ENCODE peak calls at places on chromosomes 7 and 10, in seven cellular contexts. C is NT2/D1; L is ovary; H is BE2C; P is CD4-positive, CD25-positive, alpha-beta regulatory T cell; G is A549; J is OCI-LY7. D is an unnamed sample.

GRCh38 chr10:50929670-50930069 is 44.2 kb upstream of the A1CF start:
- DNase-seq in C (peak; percentile 0), L (no peak), H (no peak), P (no peak), G (no peak), J (no peak), D (peak; percentile 24)

GRCh38 chr7:155244675-155245074 is 53.0 kb upstream of the INSIG1 start:
- DNase-seq in C (no peak), L (no peak), H (no peak), P (no peak), G (no peak), J (no peak), D (no peak)

GRCh38 chr7:46191776-46192175 is 270.7 kb upstream of the IGFBP3 start:
- DNase-seq in C (no peak), L (no peak), H (no peak), P (no peak), G (no peak), J (no peak), D (peak; percentile 78)

GRCh38 chr7:97317575-97317974 is 200.1 kb downstream of the SDHAF3 start:
- DNase-seq in C (no peak), L (no peak), H (no peak), P (no peak), G (peak; percentile 9), J (no peak), D (no peak)

GRCh38 chr7:103532955-103533354 is 86.9 kb upstream of the SLC26A5 start:
- DNase-seq in C (no peak), L (no peak), H (no peak), P (no peak), G (no peak), J (no peak), D (no peak)

GRCh38 chr10:88913803-88914202 is 33.8 kb downstream of the STAMBPL1 start:
- DNase-seq in C (no peak), L (no peak), H (peak; percentile 63), P (no peak), G (no peak), J (no peak), D (no peak)

GRCh38 chr10:4234661-4235060 is 449.7 kb upstream of the KLF6 start:
- DNase-seq in C (no peak), L (no peak), H (no peak), P (no peak), G (peak; percentile 23), J (peak; percentile 1), D (no peak)

GRCh38 chr7:116393654-116394053 is 105.9 kb upstream of the CAV2 start:
- DNase-seq in C (no peak), L (peak; percentile 30), H (no peak), P (no peak), G (no peak), J (no peak), D (peak; percentile 71)

GRCh38 chr7:130641497-130641896 is 27.1 kb downstream of the COPG2 start:
- DNase-seq in C (no peak), L (no peak), H (no peak), P (no peak), G (no peak), J (no peak), D (no peak)

GRCh38 chr10:110527731-110528171 is 30.0 kb downstream of the DUSP5 start:
- DNase-seq in C (no peak), L (no peak), H (no peak), P (no peak), G (no peak), J (no peak), D (no peak)

GRCh38 chr7:101590663-101591435 is 38.2 kb downstream of the MYL10 start:
- DNase-seq in C (no peak), L (no peak), H (no peak), P (no peak), G (no peak), J (no peak), D (no peak)

GRCh38 chr7:83957333-83957732 is 237.3 kb downstream of the SEMA3A start:
- DNase-seq in C (no peak), L (no peak), H (no peak), P (no peak), G (peak; percentile 9), J (no peak), D (no peak)

GRCh38 chr7:128903621-128904361 is 6.7 kb downstream of the KCP start:
- DNase-seq in C (no peak), L (no peak), H (no peak), P (no peak), G (no peak), J (no peak), D (no peak)

GRCh38 chr10:130341325-130341724 is 205.1 kb downstream of the GLRX3 start:
- DNase-seq in C (no peak), L (no peak), H (no peak), P (no peak), G (no peak), J (peak; percentile 18), D (no peak)

GRCh38 chr7:157599491-157599890 is 262.7 kb downstream of the DNAJB6 start:
- DNase-seq in C (no peak), L (no peak), H (no peak), P (no peak), G (no peak), J (no peak), D (no peak)

GRCh38 chr7:103685646-103686418 is 239.8 kb upstream of the SLC26A5 start:
- DNase-seq in C (no peak), L (no peak), H (no peak), P (no peak), G (no peak), J (no peak), D (no peak)

GRCh38 chr10:97913554-97913953 is 63.9 kb downstream of the GOLGA7B start:
- DNase-seq in C (no peak), L (no peak), H (no peak), P (no peak), G (no peak), J (no peak), D (no peak)

GRCh38 chr10:97915346-97915745 is 65.7 kb downstream of the GOLGA7B start:
- DNase-seq in C (no peak), L (no peak), H (no peak), P (no peak), G (no peak), J (no peak), D (no peak)

GRCh38 chr10:97914837-97915211 is 65.2 kb downstream of the GOLGA7B start:
- DNase-seq in C (peak; percentile 58), L (peak; percentile 59), H (peak; percentile 82), P (peak; percentile 35), G (peak; percentile 66), J (peak; percentile 80), D (peak; percentile 48)

GRCh38 chr10:97915761-97916160 is 66.1 kb downstream of the GOLGA7B start:
- DNase-seq in C (no peak), L (no peak), H (no peak), P (no peak), G (no peak), J (no peak), D (no peak)

DNA sequence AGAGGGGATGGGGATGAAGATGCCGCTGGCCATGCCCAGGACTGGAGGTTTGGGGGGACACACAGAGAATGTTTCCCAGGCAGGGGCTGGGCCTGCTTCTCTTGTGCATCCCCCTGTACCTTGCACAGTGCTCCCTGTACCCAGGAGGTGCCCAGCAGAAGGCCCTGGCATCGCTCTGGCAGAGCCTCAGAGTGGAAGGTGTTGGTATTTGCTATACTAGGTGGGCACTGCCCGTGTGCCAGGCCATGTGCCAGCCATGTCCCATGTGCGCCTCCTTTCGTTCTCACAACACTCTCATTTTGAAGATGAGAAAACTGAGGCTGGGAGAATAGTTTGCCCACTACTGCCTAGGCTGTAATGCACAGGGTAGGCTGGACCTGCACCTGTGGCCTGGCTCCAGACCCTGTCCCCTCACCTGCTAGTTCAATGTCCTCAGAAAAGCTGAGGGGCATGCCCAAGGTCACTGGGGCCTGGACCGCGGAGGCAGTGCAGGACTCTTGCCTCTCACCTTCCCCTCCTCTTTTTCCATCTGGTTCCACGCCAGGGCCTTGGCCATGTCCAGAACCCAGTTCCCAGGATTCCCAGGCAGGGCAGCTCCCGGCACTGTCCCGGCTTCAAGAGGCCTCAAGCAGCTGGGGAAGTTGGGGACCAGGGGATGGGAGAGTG is 64.7 kb downstream of the GOLGA7B start:
- DNase-seq in C (no peak), L (no peak), H (no peak), P (no peak), G (no peak), J (no peak), D (no peak)
- H3K4me1 ChIP-seq in C (peaks cover 8% of the 10 kb centered on the region), L (no peaks in the 10 kb centered on the region), H (peaks cover 2% of the 10 kb centered on the region), P (peaks cover 6% of the 10 kb centered on the region), G (peaks cover 2% of the 10 kb centered on the region), J (no peaks in the 10 kb centered on the region), D (no peaks in the 10 kb centered on the region)

DNA sequence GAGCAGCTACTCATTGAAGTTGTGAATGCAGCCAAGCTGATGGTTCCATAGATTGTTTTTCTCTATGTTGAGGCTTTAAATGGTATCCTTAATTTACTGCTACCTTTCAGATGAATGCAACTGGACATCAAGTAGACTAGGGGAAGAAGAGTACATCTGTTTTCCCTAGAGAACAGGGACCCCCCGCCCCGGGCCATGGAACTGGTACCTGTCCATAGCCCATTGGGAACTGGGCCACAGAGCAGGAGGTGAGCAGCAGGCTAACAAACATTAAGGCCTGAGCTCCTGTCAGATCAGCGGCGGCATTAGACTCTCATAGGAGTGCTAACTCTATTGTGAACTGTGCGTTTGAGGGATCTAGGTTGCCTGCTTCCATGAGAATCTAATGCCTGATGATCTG is 391.3 kb downstream of the AUTS2 start:
- DNase-seq in C (no peak), L (no peak), H (no peak), P (no peak), G (no peak), J (no peak), D (no peak)
- H3K4me1 ChIP-seq in C (no peaks in the 10 kb centered on the region), L (peaks cover 2% of the 10 kb centered on the region), H (no peaks in the 10 kb centered on the region), P (no peaks in the 10 kb centered on the region), G (no peaks in the 10 kb centered on the region), J (no peaks in the 10 kb centered on the region), D (no peaks in the 10 kb centered on the region)

DNA sequence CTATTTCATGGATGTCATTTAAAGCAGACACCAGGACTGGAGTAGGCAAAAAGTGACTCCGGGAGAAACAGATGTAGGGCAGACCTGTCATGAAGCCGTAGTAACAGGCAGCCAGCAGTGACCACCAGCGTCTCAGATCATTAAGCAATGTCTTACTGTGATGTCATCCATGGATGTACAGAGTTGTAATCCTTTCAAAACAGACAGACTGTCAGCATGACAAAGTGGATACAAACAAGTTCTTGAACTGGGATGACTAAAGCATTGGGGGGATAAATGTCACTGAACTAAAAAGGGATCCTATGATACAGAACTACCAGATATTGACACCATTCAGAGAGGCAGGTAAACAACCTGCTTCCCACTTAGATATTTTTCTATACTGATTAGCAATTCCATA is 675.5 kb downstream of the PARD3 start:
- DNase-seq in C (no peak), L (no peak), H (peak; percentile 29), P (no peak), G (peak; percentile 49), J (no peak), D (no peak)
- H3K4me1 ChIP-seq in C (no peaks in the 10 kb centered on the region), L (no peaks in the 10 kb centered on the region), H (peaks cover 5% of the 10 kb centered on the region), P (no peaks in the 10 kb centered on the region), G (peaks cover 31% of the 10 kb centered on the region), J (no peaks in the 10 kb centered on the region), D (no peaks in the 10 kb centered on the region)

GRCh38 chr7:2520808-2521146 is 1.2 kb downstream of the LFNG start:
- DNase-seq in C (no peak), L (no peak), H (no peak), P (no peak), G (no peak), J (no peak), D (no peak)
- H3K4me1 ChIP-seq in C (peaks cover 58% of the 10 kb centered on the region), L (peaks cover 9% of the 10 kb centered on the region), H (peaks cover 42% of the 10 kb centered on the region), P (peaks cover 67% of the 10 kb centered on the region), G (peaks cover 76% of the 10 kb centered on the region), J (peaks cover 32% of the 10 kb centered on the region), D (peaks cover 74% of the 10 kb centered on the region)